ENCODE peak calls at places on chromosome 6, in nine cellular contexts. A is PC-9, Q is GM23338, H is PC-3, Z is MM.1S, P is GM23248, V is HCT116, N is SK-N-SH, C is Karpas-422. R is an unnamed sample.

GRCh38 chr6:156777866-156778614 is 862 bp downstream of the ARID1B start:
- DNase-seq in Q (peak; percentile 50), A (peak; percentile 33), C (peak; percentile 85), Z (peak; percentile 15), P (peak; percentile 82), V (no peak), N (peak; percentile 84), H (peak; percentile 35), R (peak; percentile 76)

GRCh38 chr6:112571886-112572285 is 224.8 kb downstream of the RFPL4B start:
- DNase-seq in V (no peak), A (no peak), H (peak; percentile 24), N (no peak), P (peak; percentile 78), Q (no peak), Z (no peak), C (no peak), R (no peak)

GRCh38 chr6:13767121-13767794 is 47.1 kb downstream of the MCUR1 start:
- DNase-seq in H (no peak), A (no peak), V (no peak), Z (no peak), C (no peak), N (peak; percentile 36), Q (peak; percentile 59), P (peak; percentile 72), R (peak; percentile 21)

GRCh38 chr6:38570750-38571149 is 69.0 kb downstream of the BTBD9 start:
- DNase-seq in H (peak; percentile 62), V (no peak), Q (peak; percentile 43), P (peak; percentile 50), C (peak; percentile 61), A (no peak), N (no peak), Z (no peak), R (peak; percentile 16)

GRCh38 chr6:163354779-163355431 is 59.6 kb upstream of the QKI start:
- DNase-seq in A (no peak), V (no peak), N (peak; percentile 45), C (no peak), Q (no peak), P (peak; percentile 64), H (peak; percentile 42), Z (no peak), R (no peak)

GRCh38 chr6:7446056-7446455 is 56.4 kb downstream of the RIOK1 start:
- DNase-seq in Z (no peak), H (no peak), P (no peak), V (no peak), C (no peak), Q (no peak), A (no peak), N (no peak), R (no peak)

GRCh38 chr6:127030111-127030510 is 88.4 kb upstream of the RSPO3 start:
- DNase-seq in Q (no peak), N (no peak), V (no peak), P (no peak), H (no peak), A (no peak), Z (no peak), C (no peak), R (no peak)

GRCh38 chr6:106496791-106497190 is 132.5 kb downstream of the RTN4IP1 start:
- DNase-seq in Q (no peak), C (peak; percentile 11), H (no peak), Z (no peak), N (no peak), P (no peak), A (no peak), V (no peak), R (no peak)

GRCh38 chr6:98834060-98835031 is at the start of gene POU3F2:
- DNase-seq in C (no peak), Z (peak; percentile 92), V (no peak), N (peak; percentile 97), Q (peak; percentile 98), P (peak; percentile 72), H (peak; percentile 61), A (peak; percentile 52), R (peak; percentile 92)

GRCh38 chr6:98833101-98834059 is 994 bp upstream of the POU3F2 start:
- DNase-seq in A (no peak), C (no peak), N (peak; percentile 80), H (peak; percentile 10), Z (peak; percentile 11), V (no peak), P (peak; percentile 63), Q (peak; percentile 71), R (peak; percentile 57)

GRCh38 chr6:98835149-98836024 is 1.0 kb downstream of the POU3F2 start:
- DNase-seq in Q (peak; percentile 61), V (no peak), H (no peak), C (no peak), P (no peak), A (no peak), N (peak; percentile 78), Z (peak; percentile 12), R (peak; percentile 27)

GRCh38 chr6:98831057-98832031 is 3.0 kb upstream of the POU3F2 start:
- DNase-seq in P (no peak), V (no peak), A (no peak), C (no peak), Z (no peak), H (no peak), Q (peak; percentile 63), N (peak; percentile 67), R (no peak)

GRCh38 chr6:98832282-98833100 is 1.9 kb upstream of the POU3F2 start:
- DNase-seq in A (no peak), H (peak; percentile 32), V (no peak), Z (no peak), C (no peak), N (peak; percentile 72), P (peak; percentile 94), Q (peak; percentile 58), R (peak; percentile 32)
- H3K27me3 ChIP-seq in A (peaks cover 1% of the 10 kb centered on the region), H (peaks cover 91% of the 10 kb centered on the region), V (peaks cover 8% of the 10 kb centered on the region), Z (peaks cover 11% of the 10 kb centered on the region), C (no peaks in the 10 kb centered on the region), N (no peaks in the 10 kb centered on the region), P (peaks cover 66% of the 10 kb centered on the region), Q (peaks cover 96% of the 10 kb centered on the region), R (peaks cover 88% of the 10 kb centered on the region)

DNA sequence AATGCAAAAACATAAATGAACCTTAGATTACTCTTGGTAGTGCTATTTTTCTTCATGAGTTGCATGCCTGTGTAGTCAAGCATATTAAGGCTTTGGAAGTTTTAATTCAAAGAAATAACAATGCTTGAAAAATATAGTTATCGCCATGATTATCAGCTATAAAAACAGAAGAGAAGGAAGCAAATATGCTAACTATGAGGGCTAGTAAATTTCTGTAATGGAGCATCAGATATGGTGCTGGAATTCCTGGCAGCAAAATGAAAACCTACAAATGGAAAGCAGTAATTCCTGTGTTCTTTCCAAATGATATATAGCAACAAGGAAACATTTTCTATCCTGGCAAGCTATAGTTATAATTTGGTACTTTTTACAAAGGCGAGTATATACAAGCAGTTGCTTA is 29.7 kb downstream of the DOP1A start:
- DNase-seq in Z (no peak), A (no peak), C (no peak), P (peak; percentile 4), N (no peak), Q (no peak), V (no peak), H (no peak), R (no peak)
- H3K9me2 ChIP-seq in Z (no peaks in the 10 kb centered on the region), A (no peaks in the 10 kb centered on the region), C (no peaks in the 10 kb centered on the region), P (no peaks in the 10 kb centered on the region), N (no peaks in the 10 kb centered on the region), Q (no peaks in the 10 kb centered on the region), V (no peaks in the 10 kb centered on the region), H (no peaks in the 10 kb centered on the region), R (no peaks in the 10 kb centered on the region)

GRCh38 chr6:29663300-29664039 is 6.6 kb downstream of the MOG start:
- DNase-seq in P (no peak), Z (no peak), V (no peak), A (no peak), C (no peak), Q (peak; percentile 55), N (no peak), H (no peak), R (no peak)

GRCh38 chr6:29666826-29667130 is 9.9 kb downstream of the MOG start:
- DNase-seq in C (no peak), N (no peak), Z (no peak), P (no peak), H (no peak), Q (peak; percentile 66), A (no peak), V (no peak), R (no peak)

GRCh38 chr6:29665942-29666825 is 9.3 kb downstream of the MOG start:
- DNase-seq in N (no peak), C (no peak), A (no peak), H (no peak), P (no peak), Q (peak; percentile 45), V (no peak), Z (no peak), R (no peak)

GRCh38 chr6:29671026-29671425 is 9.9 kb downstream of the ZFP57 start:
- DNase-seq in Q (no peak), C (no peak), N (no peak), V (no peak), Z (no peak), A (no peak), P (no peak), H (no peak), R (no peak)

DNA sequence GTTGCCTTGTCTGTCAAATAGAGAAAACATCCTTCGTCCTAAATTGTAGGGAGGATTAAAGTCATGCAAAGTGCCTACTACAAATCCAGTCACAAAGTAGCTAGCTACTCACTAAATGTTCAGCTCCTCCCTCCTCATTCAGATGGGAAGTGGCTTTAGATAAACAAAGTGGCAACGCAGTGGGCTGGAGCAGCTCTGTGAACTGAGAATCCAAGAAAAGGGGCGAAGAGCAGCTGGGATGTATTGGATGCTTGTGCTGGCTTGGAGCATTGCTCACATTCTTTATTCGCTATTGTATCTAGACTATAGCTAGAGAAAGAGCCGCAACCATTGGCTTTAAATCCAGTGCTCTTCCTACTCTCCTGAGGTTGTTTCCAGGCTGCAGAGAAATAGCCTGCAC is 10.3 kb downstream of the MOG start:
- DNase-seq in Q (peak; percentile 96), V (no peak), H (no peak), C (no peak), N (no peak), Z (no peak), P (no peak), A (no peak), R (no peak)
- H3K27me3 ChIP-seq in Q (no peaks in the 10 kb centered on the region), V (no peaks in the 10 kb centered on the region), H (peaks cover 18% of the 10 kb centered on the region), C (no peaks in the 10 kb centered on the region), N (peaks cover 16% of the 10 kb centered on the region), Z (no peaks in the 10 kb centered on the region), P (peaks cover 54% of the 10 kb centered on the region), A (no peaks in the 10 kb centered on the region), R (peaks cover 23% of the 10 kb centered on the region)

GRCh38 chr6:151431336-151431735 is 20.6 kb downstream of the RMND1 start:
- DNase-seq in P (no peak), V (no peak), C (no peak), Q (no peak), Z (no peak), H (no peak), N (no peak), A (no peak), R (no peak)

GRCh38 chr6:151430886-151431285 is 21.0 kb downstream of the RMND1 start:
- DNase-seq in Z (no peak), Q (peak; percentile 21), P (no peak), H (no peak), C (no peak), V (no peak), N (no peak), A (no peak), R (no peak)

GRCh38 chr6:151436300-151436699 is 15.6 kb downstream of the RMND1 start:
- DNase-seq in C (no peak), H (no peak), A (no peak), V (no peak), P (peak; percentile 28), N (no peak), Z (no peak), Q (no peak), R (no peak)

GRCh38 chr6:151434369-151434768 is 17.6 kb downstream of the RMND1 start:
- DNase-seq in A (no peak), P (no peak), V (no peak), Q (no peak), H (no peak), C (peak; percentile 60), N (no peak), Z (no peak), R (no peak)

DNA sequence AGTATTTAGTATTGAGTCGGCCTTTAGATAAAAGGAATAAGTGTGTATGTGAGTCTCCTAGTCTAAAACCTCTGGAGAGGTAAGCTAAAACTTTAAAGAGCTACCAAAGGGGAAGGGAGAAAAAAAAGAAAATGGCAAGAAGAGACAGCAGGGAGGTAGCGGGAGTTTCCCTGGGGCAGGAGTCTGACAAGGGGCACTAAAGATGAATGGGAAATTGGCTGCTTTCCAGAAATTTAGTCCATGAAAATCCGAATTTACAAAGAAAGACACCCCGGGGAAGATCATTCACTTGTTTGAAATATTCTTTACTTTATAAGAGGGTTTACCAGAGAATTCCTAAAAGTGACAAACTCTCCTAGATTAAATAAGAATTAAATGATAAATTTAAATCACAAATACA is 19.3 kb downstream of the RMND1 start:
- DNase-seq in H (no peak), A (no peak), Z (no peak), P (no peak), N (no peak), V (no peak), C (no peak), Q (no peak), R (no peak)
- H3K9me2 ChIP-seq in H (no peaks in the 10 kb centered on the region), A (no peaks in the 10 kb centered on the region), Z (no peaks in the 10 kb centered on the region), P (no peaks in the 10 kb centered on the region), N (no peaks in the 10 kb centered on the region), V (no peaks in the 10 kb centered on the region), C (no peaks in the 10 kb centered on the region), Q (no peaks in the 10 kb centered on the region), R (no peaks in the 10 kb centered on the region)

R was measured in hepatocyte.